ENCODE peak calls at places on chromosomes 4 and X, in ten cellular contexts. W is fibroblast of lung, Q is endothelial cell, U is GM06990, C is mammary epithelial cell, F is thoracic aorta, N is cardiac muscle cell, T is brain microvascular endothelial cell, A is OCI-LY7, I is pancreas. P is an unnamed sample.

GRCh38 chr4:139219450-139220055 is 42.5 kb upstream of the ELF2 start:
- DNase-seq in W (no peak), Q (no peak), U (no peak), C (no peak), F (no peak), N (no peak), T (no peak), A (no peak), I (no peak), P (no peak)

GRCh38 chrX:70960728-70961127 is 29.8 kb upstream of the SLC7A3 start:
- DNase-seq in W (no peak), Q (no peak), U (no peak), C (no peak), F (no peak), N (no peak), T (no peak), A (no peak), I (no peak), P (no peak)

GRCh38 chr4:185211035-185211434 is 1.6 kb downstream of the SNX25 start:
- DNase-seq in W (no peak), Q (no peak), U (no peak), C (no peak), F (no peak), N (no peak), T (no peak), A (peak), I (no peak), P (no peak)

GRCh38 chr4:70505152-70505748 is 13.1 kb upstream of the AMTN start:
- DNase-seq in W (peak), Q (peak), U (peak), C (peak), F (no peak), N (peak), T (peak), A (peak), I (peak), P (peak)

GRCh38 chr4:144295286-144295995 is 154.9 kb upstream of the GYPA start:
- DNase-seq in W (peak), Q (no peak), U (no peak), C (peak), F (no peak), N (no peak), T (peak), A (no peak), I (no peak), P (no peak)

GRCh38 chr4:74738756-74739155 is 55.6 kb downstream of the BTC start:
- DNase-seq in W (peak), Q (no peak), U (no peak), C (peak), F (no peak), N (no peak), T (no peak), A (no peak), I (no peak), P (no peak)

GRCh38 chr4:121863787-121864186 is 6.5 kb downstream of the BBS7 start:
- DNase-seq in W (no peak), Q (no peak), U (no peak), C (no peak), F (no peak), N (no peak), T (no peak), A (no peak), I (no peak), P (no peak)

GRCh38 chr4:88818650-88819470 is 121.2 kb upstream of the NAP1L5 start:
- DNase-seq in W (peak), Q (peak), U (no peak), C (peak), F (no peak), N (peak), T (peak), A (peak), I (no peak), P (peak)

GRCh38 chr4:1246111-1246881 is 2.6 kb downstream of the CTBP1 start:
- DNase-seq in W (no peak), Q (no peak), U (peak), C (peak), F (no peak), N (no peak), T (no peak), A (peak), I (peak), P (peak)

GRCh38 chr4:150867148-150867547 is 147.9 kb downstream of the LRBA start:
- DNase-seq in W (peak), Q (peak), U (peak), C (peak), F (no peak), N (peak), T (peak), A (peak), I (no peak), P (peak)

GRCh38 chr4:168615294-168615693 is 118.4 kb downstream of the PALLD start:
- DNase-seq in W (peak), Q (no peak), U (no peak), C (no peak), F (no peak), N (no peak), T (peak), A (no peak), I (no peak), P (no peak)

GRCh38 chrX:130539721-130540321 is 138.0 kb downstream of the RBMX2 start:
- DNase-seq in W (peak), Q (peak), U (no peak), C (peak), F (no peak), N (peak), T (peak), A (peak), I (peak), P (peak)

GRCh38 chrX:13863326-13863725 is 46.4 kb upstream of the GPM6B start:
- DNase-seq in W (peak), Q (no peak), U (no peak), C (no peak), F (no peak), N (no peak), T (peak), A (no peak), I (no peak), P (no peak)

GRCh38 chrX:141341341-141341740 is 99.0 kb upstream of the SPANXC start:
- DNase-seq in W (peak), Q (no peak), U (no peak), C (peak), F (no peak), N (no peak), T (peak), A (no peak), I (no peak), P (no peak)

GRCh38 chr4:171846232-171846631 is 33.0 kb downstream of the GALNTL6 start:
- DNase-seq in W (peak), Q (peak), U (no peak), C (peak), F (no peak), N (peak), T (peak), A (peak), I (no peak), P (peak)

GRCh38 chr4:151205722-151206121 is 71.2 kb upstream of the PRSS48 start:
- DNase-seq in W (no peak), Q (no peak), U (no peak), C (no peak), F (no peak), N (no peak), T (no peak), A (no peak), I (no peak), P (no peak)

GRCh38 chr4:16005671-16006070 is 42.7 kb upstream of the FGFBP2 start:
- DNase-seq in W (no peak), Q (no peak), U (no peak), C (no peak), F (no peak), N (no peak), T (no peak), A (no peak), I (no peak), P (no peak)

GRCh38 chrX:71053217-71053621 is 14.9 kb downstream of the SNX12 start:
- DNase-seq in W (peak), Q (peak), U (no peak), C (no peak), F (no peak), N (peak), T (peak), A (no peak), I (no peak), P (peak)

GRCh38 chr4:178387756-178388155 is 945.5 kb upstream of the AGA start:
- DNase-seq in W (no peak), Q (no peak), U (no peak), C (no peak), F (no peak), N (no peak), T (no peak), A (no peak), I (no peak), P (no peak)

GRCh38 chrX:32572644-32573043 is 638.7 kb downstream of the DMD start:
- DNase-seq in W (no peak), Q (no peak), U (no peak), C (no peak), F (no peak), N (no peak), T (peak), A (no peak), I (no peak), P (no peak)

GRCh38 chrX:38318606-38319005 is 8.7 kb downstream of the RPGR start:
- DNase-seq in W (no peak), Q (no peak), U (no peak), C (no peak), F (no peak), N (no peak), T (no peak), A (no peak), I (no peak), P (no peak)

GRCh38 chr4:52028970-52029369 is 8.8 kb upstream of the LRRC66 start:
- DNase-seq in W (peak), Q (no peak), U (no peak), C (peak), F (no peak), N (no peak), T (peak), A (no peak), I (no peak), P (no peak)

GRCh38 chr4:978957-979701 is 5.8 kb upstream of the DGKQ start:
- DNase-seq in W (no peak), Q (no peak), U (no peak), C (peak), F (no peak), N (no peak), T (no peak), A (no peak), I (no peak), P (no peak)

GRCh38 chr4:139819082-139819481 is 153.5 kb downstream of the MGST2 start:
- DNase-seq in W (no peak), Q (no peak), U (no peak), C (no peak), F (no peak), N (peak), T (no peak), A (no peak), I (no peak), P (no peak)

GRCh38 chrX:40140706-40141499 is 43.1 kb upstream of the BCOR start:
- DNase-seq in W (peak), Q (no peak), U (no peak), C (no peak), F (no peak), N (peak), T (no peak), A (peak), I (no peak), P (no peak)

GRCh38 chr4:113435893-113436292 is 325.6 kb downstream of the CAMK2D start:
- DNase-seq in W (peak), Q (no peak), U (no peak), C (peak), F (no peak), N (no peak), T (peak), A (no peak), I (no peak), P (no peak)

GRCh38 chr4:110614173-110614948 is 8.5 kb downstream of the PITX2 start:
- DNase-seq in W (no peak), Q (peak), U (no peak), C (no peak), F (no peak), N (no peak), T (no peak), A (no peak), I (no peak), P (peak)

GRCh38 chr4:134390327-134390726 is 188.7 kb upstream of the PABPC4L start:
- DNase-seq in W (no peak), Q (no peak), U (no peak), C (no peak), F (no peak), N (no peak), T (no peak), A (no peak), I (no peak), P (no peak)

GRCh38 chr4:78169728-78170127 is 112.6 kb downstream of the FRAS1 start:
- DNase-seq in W (no peak), Q (no peak), U (no peak), C (no peak), F (no peak), N (no peak), T (no peak), A (no peak), I (no peak), P (no peak)

GRCh38 chr4:51855751-51856150 is 12.8 kb downstream of the DCUN1D4 start:
- DNase-seq in W (no peak), Q (no peak), U (no peak), C (no peak), F (no peak), N (no peak), T (no peak), A (no peak), I (no peak), P (no peak)

GRCh38 chr4:141132689-141133145 is 552 bp downstream of the RNF150 start:
- DNase-seq in W (peak), Q (peak), U (no peak), C (no peak), F (no peak), N (peak), T (peak), A (no peak), I (peak), P (peak)

GRCh38 chr4:168645933-168646768 is 149.3 kb downstream of the PALLD start:
- DNase-seq in W (no peak), Q (no peak), U (no peak), C (no peak), F (no peak), N (no peak), T (no peak), A (no peak), I (no peak), P (no peak)

GRCh38 chrX:104918122-104918521 is 302.4 kb downstream of the TEX13A start:
- DNase-seq in W (no peak), Q (no peak), U (no peak), C (no peak), F (no peak), N (no peak), T (no peak), A (no peak), I (no peak), P (no peak)

DNA sequence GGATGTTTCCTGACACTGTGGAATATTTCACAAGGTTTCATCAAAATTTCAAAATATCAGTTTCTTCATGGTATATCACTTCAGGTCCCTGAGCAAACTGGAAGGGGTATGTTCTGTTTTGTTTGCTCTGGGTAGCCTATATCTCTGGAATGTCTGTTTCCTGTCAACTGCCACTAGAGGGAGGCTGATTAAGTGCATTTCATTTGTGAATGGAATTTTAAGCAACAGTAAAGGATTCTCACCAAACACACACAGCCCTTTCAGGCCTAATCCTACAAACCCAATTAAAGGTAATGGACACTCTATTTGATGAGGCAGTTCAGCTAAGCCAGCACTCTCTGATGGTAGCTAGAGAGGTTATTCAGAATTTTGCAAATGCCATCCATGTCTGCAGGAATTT is 307.1 kb downstream of the TEX13A start:
- DNase-seq in W (peak), Q (no peak), U (no peak), C (no peak), F (no peak), N (peak), T (no peak), A (peak), I (no peak), P (no peak)
- TF ChIP-seq CTCF in W (peak), Q (peak), U (peak), C (peak), F (peak), N (peak), T (peak), A (peak), I (no peak), P (no peak)

GRCh38 chrX:47093248-47093647 is 15.0 kb downstream of the RGN start:
- DNase-seq in W (peak), Q (no peak), U (no peak), C (peak), F (no peak), N (peak), T (peak), A (peak), I (no peak), P (peak)
- TF ChIP-seq CTCF in W (peak), Q (peak), U (peak), C (peak), F (peak), N (peak), T (peak), A (peak), I (no peak), P (peak)

DNA sequence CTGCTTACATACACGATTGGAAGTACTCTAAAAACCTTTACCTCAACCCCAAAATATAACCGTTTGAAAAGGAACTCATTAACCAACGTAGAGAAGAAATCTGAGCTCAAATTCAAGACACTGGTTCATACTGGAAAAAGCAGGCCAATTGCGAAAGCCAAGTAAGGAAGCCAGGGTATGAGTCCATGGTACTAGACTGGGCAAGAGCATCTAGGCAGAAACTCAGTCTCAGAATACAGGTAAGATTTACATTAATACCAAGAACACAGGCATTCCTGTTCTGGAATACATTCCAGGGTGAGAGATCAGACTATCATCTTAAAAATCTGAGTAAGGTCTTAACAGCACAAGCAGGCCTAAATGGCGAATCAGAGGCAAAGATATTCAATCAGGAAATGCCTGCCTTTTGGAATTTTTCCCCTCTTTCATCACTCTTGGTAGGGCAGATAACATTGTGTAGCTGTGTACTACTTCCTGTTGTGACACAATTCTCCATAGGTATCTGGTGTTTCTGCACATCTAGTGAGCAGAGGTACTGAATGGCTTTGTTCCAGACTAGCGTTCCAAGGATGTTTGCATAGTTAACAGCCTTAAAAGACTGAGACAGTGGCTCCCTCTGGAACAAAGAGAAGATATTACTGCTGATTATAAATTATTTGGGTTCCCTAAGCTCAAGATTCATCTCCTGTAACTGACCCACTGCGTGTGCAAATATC is 311.3 kb downstream of the PCDH19 start:
- DNase-seq in W (peak), Q (peak), U (no peak), C (peak), F (no peak), N (no peak), T (no peak), A (no peak), I (no peak), P (no peak)
- TF ChIP-seq CTCF in W (no peak), Q (no peak), U (no peak), C (peak), F (no peak), N (no peak), T (no peak), A (no peak), I (no peak), P (no peak)

GRCh38 chrX:121336831-121337421 is 289.5 kb downstream of the GLUD2 start:
- DNase-seq in W (no peak), Q (no peak), U (no peak), C (peak), F (no peak), N (no peak), T (no peak), A (no peak), I (no peak), P (no peak)

DNA sequence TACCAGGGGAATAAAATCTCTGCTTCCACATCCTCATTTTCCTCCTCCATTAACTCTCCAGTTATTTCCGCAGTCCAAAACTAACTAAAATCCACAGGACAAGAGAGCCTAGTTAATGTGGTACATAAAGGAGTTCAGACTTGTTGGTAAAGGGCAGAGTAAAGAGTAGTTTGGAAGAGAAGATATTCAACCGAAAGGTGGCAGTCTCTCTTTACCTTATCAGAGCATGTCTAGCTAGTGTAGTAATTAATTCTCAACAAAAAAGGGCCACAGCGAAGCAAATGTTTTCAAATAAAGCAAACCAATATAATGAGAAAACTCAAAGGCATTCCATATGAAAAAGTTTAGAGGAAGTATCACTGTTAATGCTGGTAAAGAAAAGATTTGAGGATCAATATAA is 286.5 kb downstream of the GLUD2 start:
- DNase-seq in W (no peak), Q (no peak), U (no peak), C (no peak), F (no peak), N (peak), T (no peak), A (peak), I (no peak), P (no peak)
- TF ChIP-seq CTCF in W (no peak), Q (no peak), U (no peak), C (peak), F (no peak), N (no peak), T (no peak), A (peak), I (no peak), P (peak)

DNA sequence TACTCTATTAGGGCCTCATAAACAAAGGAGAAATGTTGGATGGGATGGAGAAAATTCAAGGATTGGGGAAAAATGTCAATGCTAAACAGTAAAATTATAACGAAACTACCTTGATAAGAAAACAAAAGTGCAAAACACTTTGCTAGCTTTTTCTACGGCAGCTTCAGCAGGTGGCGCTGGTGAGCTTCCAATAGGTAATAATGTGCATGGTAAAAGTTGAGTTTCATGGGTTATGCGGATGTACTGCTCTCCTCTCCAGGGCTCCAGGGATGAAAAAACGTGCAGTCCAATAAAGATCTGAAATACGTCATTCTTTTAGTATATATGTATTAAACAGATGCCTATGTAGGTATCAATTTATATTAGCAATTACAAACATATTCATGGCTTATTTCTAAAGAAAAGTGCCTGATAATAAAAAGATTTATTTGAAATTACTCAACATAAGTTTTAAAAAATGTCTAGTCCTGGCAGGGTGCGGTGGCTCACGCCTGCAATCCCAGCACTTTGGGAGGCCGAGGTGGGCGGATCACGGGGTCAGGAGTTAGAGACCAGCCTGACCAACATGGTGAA is 239.6 kb downstream of the GRXCR1 start:
- DNase-seq in W (peak), Q (peak), U (peak), C (peak), F (no peak), N (peak), T (peak), A (peak), I (peak), P (peak)
- TF ChIP-seq CTCF in W (peak), Q (peak), U (peak), C (peak), F (peak), N (peak), T (peak), A (peak), I (no peak), P (peak)

GRCh38 chrX:144566592-144566991 is 680.7 kb upstream of the SPANXN1 start:
- DNase-seq in W (no peak), Q (no peak), U (no peak), C (no peak), F (no peak), N (no peak), T (no peak), A (no peak), I (no peak), P (no peak)
- TF ChIP-seq CTCF in W (no peak), Q (no peak), U (no peak), C (no peak), F (no peak), N (no peak), T (no peak), A (no peak), I (no peak), P (no peak)

GRCh38 chr4:173171098-173171497 is 2.5 kb downstream of the GALNT7 start:
- DNase-seq in W (peak), Q (no peak), U (no peak), C (peak), F (no peak), N (peak), T (no peak), A (peak), I (no peak), P (no peak)
- TF ChIP-seq CTCF in W (peak), Q (peak), U (peak), C (peak), F (peak), N (peak), T (peak), A (peak), I (no peak), P (peak)

GRCh38 chrX:2819345-2820130 is 9.2 kb upstream of the GYG2 start:
- DNase-seq in W (no peak), Q (no peak), U (no peak), C (peak), F (no peak), N (peak), T (no peak), A (peak), I (no peak), P (peak)
- TF ChIP-seq CTCF in W (peak), Q (no peak), U (peak), C (peak), F (peak), N (peak), T (peak), A (peak), I (peak), P (peak)

P was measured in GM13977.